ENCODE peak calls at places on chromosomes 5 and 9, in six cellular contexts. S, F, A, L, V and H are unnamed samples.

GRCh38 chr9:32837551-32838058 is 54.3 kb downstream of the TMEM215 start:
- DNase-seq in A (no peak), F (no peak), S (no peak), V (no peak), L (no peak), H (no peak)

GRCh38 chr5:178496661-178497060 is 93.5 kb downstream of the COL23A1 start:
- DNase-seq in V (no peak), L (no peak), S (no peak), A (no peak), F (no peak), H (no peak)

GRCh38 chr9:131475111-131475955 is 27.4 kb upstream of the POMT1 start:
- DNase-seq in F (no peak), L (no peak), V (no peak), S (no peak), A (no peak), H (no peak)

GRCh38 chr5:80061005-80061404 is 25.9 kb downstream of the THBS4 start:
- DNase-seq in S (no peak), A (no peak), V (no peak), L (no peak), F (no peak), H (no peak)

GRCh38 chr9:93004561-93004960 is 53.9 kb upstream of the SUSD3 start:
- DNase-seq in F (no peak), A (no peak), L (no peak), S (peak), V (no peak), H (no peak)

GRCh38 chr5:43312699-43313034 is 545 bp downstream of the HMGCS1 start:
- DNase-seq in L (no peak), V (no peak), A (no peak), S (no peak), F (peak), H (no peak)

GRCh38 chr9:33159760-33160127 is 7.4 kb downstream of the B4GALT1 start:
- DNase-seq in A (no peak), L (no peak), V (no peak), S (no peak), F (peak), H (no peak)

GRCh38 chr5:14879985-14880589 is 8.5 kb upstream of the ANKH start:
- DNase-seq in A (no peak), V (no peak), L (no peak), S (no peak), F (no peak), H (no peak)

GRCh38 chr5:126354012-126354856 is 69.0 kb upstream of the GRAMD2B start:
- DNase-seq in A (no peak), V (peak), F (no peak), S (peak), L (peak), H (peak)

GRCh38 chr5:145244788-145245187 is 590.4 kb downstream of the PRELID2 start:
- DNase-seq in F (no peak), S (no peak), A (no peak), V (no peak), L (no peak), H (no peak)

GRCh38 chr5:6282360-6282759 is 96.0 kb downstream of the MED10 start:
- DNase-seq in F (no peak), L (no peak), V (no peak), A (no peak), S (no peak), H (no peak)

GRCh38 chr9:134987906-134988700 is 70.4 kb upstream of the FCN1 start:
- DNase-seq in L (no peak), F (no peak), S (no peak), A (no peak), V (no peak), H (no peak)

GRCh38 chr5:150009671-150010387 is 9.3 kb downstream of the HMGXB3 start:
- DNase-seq in V (no peak), L (no peak), F (no peak), A (no peak), S (no peak), H (no peak)

GRCh38 chr5:150236313-150236712 is 46.5 kb downstream of the SLC6A7 start:
- DNase-seq in S (no peak), L (no peak), V (no peak), F (no peak), A (no peak), H (no peak)

GRCh38 chr5:169803077-169803981 is 166.3 kb downstream of the DOCK2 start:
- DNase-seq in A (peak), V (no peak), S (no peak), F (no peak), L (no peak), H (no peak)

GRCh38 chr9:93596399-93596798 is 20.0 kb downstream of the PHF2 start:
- DNase-seq in S (no peak), V (no peak), A (no peak), F (no peak), L (no peak), H (no peak)

GRCh38 chr5:15574806-15575205 is 74.8 kb downstream of the FBXL7 start:
- DNase-seq in L (no peak), V (no peak), S (no peak), F (no peak), A (no peak), H (no peak)

GRCh38 chr5:82364497-82364896 is 86.3 kb upstream of the RPS23 start:
- DNase-seq in F (peak), V (peak), S (no peak), L (no peak), A (no peak), H (peak)

GRCh38 chr9:96232539-96233241 is 69.3 kb downstream of the HSD17B3 start:
- DNase-seq in V (peak), S (peak), L (peak), F (no peak), A (peak), H (peak)

GRCh38 chr9:128391956-128392301 is 20.8 kb downstream of the URM1 start:
- DNase-seq in A (no peak), L (no peak), V (no peak), S (no peak), F (no peak), H (no peak)

GRCh38 chr5:104128348-104128747 is 565.8 kb upstream of the NUDT12 start:
- DNase-seq in V (no peak), L (no peak), A (no peak), F (no peak), S (no peak), H (no peak)

GRCh38 chr5:138662599-138662998 is 87.4 kb upstream of the HSPA9 start:
- DNase-seq in A (no peak), F (no peak), S (no peak), V (no peak), L (no peak), H (no peak)

GRCh38 chr5:151684690-151685361 is 1.9 kb downstream of the SPARC start:
- DNase-seq in S (no peak), V (peak), A (peak), L (no peak), F (no peak), H (no peak)

GRCh38 chr5:132353593-132353992 is 15.9 kb upstream of the SLC22A5 start:
- DNase-seq in L (no peak), A (no peak), S (no peak), V (no peak), F (no peak), H (no peak)

GRCh38 chr5:28766565-28767158 is 1728.3 kb upstream of the CDH9 start:
- DNase-seq in L (no peak), V (peak), F (no peak), S (no peak), A (no peak), H (peak)

GRCh38 chr5:139976703-139977102 is 66.4 kb downstream of the NRG2 start:
- DNase-seq in S (no peak), V (no peak), L (no peak), F (no peak), A (no peak), H (no peak)

GRCh38 chr9:123225374-123225813 is 43.0 kb downstream of the STRBP start:
- DNase-seq in L (peak), S (no peak), F (peak), A (no peak), V (peak), H (peak)

GRCh38 chr5:142978726-142979125 is 208.5 kb downstream of the ARHGAP26 start:
- DNase-seq in S (no peak), V (no peak), L (no peak), A (no peak), F (no peak), H (no peak)

GRCh38 chr9:18826248-18826647 is 206.8 kb downstream of the SAXO1 start:
- DNase-seq in L (no peak), A (no peak), S (peak), V (no peak), F (no peak), H (no peak)

GRCh38 chr9:119951090-119951489 is 581.9 kb upstream of the BRINP1 start:
- DNase-seq in A (no peak), V (no peak), L (no peak), F (no peak), S (no peak), H (no peak)

GRCh38 chr9:22052376-22052945 is 43.4 kb upstream of the CDKN2B start:
- DNase-seq in V (no peak), F (no peak), S (no peak), A (no peak), L (no peak), H (no peak)

GRCh38 chr9:131743501-131743900 is 3.6 kb upstream of the RAPGEF1 start:
- DNase-seq in V (no peak), A (no peak), L (no peak), F (no peak), S (no peak), H (no peak)

GRCh38 chr9:73156593-73157187 is 5.0 kb downstream of the ANXA1 start:
- DNase-seq in V (no peak), L (no peak), A (no peak), F (no peak), S (no peak), H (no peak)

GRCh38 chr9:110126986-110127864 is 80.7 kb downstream of the C9orf152 start:
- DNase-seq in S (no peak), L (peak), A (peak), V (peak), F (no peak), H (no peak)

GRCh38 chr9:109950710-109951443 is 170.9 kb downstream of the PALM2AKAP2 start:
- DNase-seq in V (no peak), A (no peak), F (no peak), S (no peak), L (no peak), H (no peak)